ENCODE peak calls at places on chromosomes 13 and 19, in four cellular contexts. D, U, T and I are unnamed samples.

GRCh38 chr13:53200498-53201453 is 172.2 kb downstream of the OLFM4 start:
- DNase-seq in D (peak; percentile 34), U (no peak), T (peak; percentile 53), I (peak; percentile 79)

GRCh38 chr13:98275711-98276171 is 98.7 kb upstream of the RNF113B start:
- DNase-seq in D (no peak), U (no peak), T (no peak), I (no peak)

GRCh38 chr13:100473087-100473486 is 115.5 kb downstream of the GGACT start:
- DNase-seq in D (no peak), U (no peak), T (no peak), I (no peak)

GRCh38 chr19:40650749-40651305 is 39.6 kb downstream of the NUMBL start:
- DNase-seq in D (no peak), U (no peak), T (peak; percentile 48), I (no peak)

GRCh38 chr19:662207-662961 is 630 bp downstream of the RNF126 start:
- DNase-seq in D (no peak), U (peak; percentile 71), T (peak; percentile 50), I (peak; percentile 59)

GRCh38 chr19:38425810-38426466 is at the start of gene RASGRP4:
- DNase-seq in D (no peak), U (peak; percentile 57), T (peak; percentile 57), I (peak; percentile 28)

GRCh38 chr13:46170687-46171086 is 11.3 kb downstream of the LCP1 start:
- DNase-seq in D (no peak), U (no peak), T (no peak), I (no peak)

GRCh38 chr13:59677966-59678814 is 485.5 kb downstream of the DIAPH3 start:
- DNase-seq in D (no peak), U (no peak), T (no peak), I (peak; percentile 20)

GRCh38 chr19:28482221-28482620 is 730.7 kb downstream of the UQCRFS1 start:
- DNase-seq in D (no peak), U (no peak), T (no peak), I (no peak)

GRCh38 chr19:56069642-56070041 is 51.5 kb downstream of the ZNF787 start:
- DNase-seq in D (no peak), U (no peak), T (no peak), I (no peak)

GRCh38 chr13:113672002-113672651 is 5.1 kb downstream of the GRK1 start:
- DNase-seq in D (no peak), U (peak; percentile 39), T (no peak), I (no peak)

GRCh38 chr13:75329723-75330122 is 152.2 kb downstream of the TBC1D4 start:
- DNase-seq in D (no peak), U (peak; percentile 55), T (no peak), I (no peak)

GRCh38 chr19:3725640-3726310 is 17.6 kb downstream of the TJP3 start:
- DNase-seq in D (no peak), U (no peak), T (no peak), I (peak; percentile 93)

GRCh38 chr13:77511552-77511951 is 24.0 kb upstream of the SCEL start:
- DNase-seq in D (no peak), U (no peak), T (no peak), I (no peak)

GRCh38 chr13:94667190-94667589 is 45.2 kb downstream of the SOX21 start:
- DNase-seq in D (no peak), U (no peak), T (no peak), I (no peak)

GRCh38 chr13:21359855-21360254 is 99.2 kb downstream of the ZDHHC20 start:
- DNase-seq in D (no peak), U (no peak), T (no peak), I (no peak)

DNA sequence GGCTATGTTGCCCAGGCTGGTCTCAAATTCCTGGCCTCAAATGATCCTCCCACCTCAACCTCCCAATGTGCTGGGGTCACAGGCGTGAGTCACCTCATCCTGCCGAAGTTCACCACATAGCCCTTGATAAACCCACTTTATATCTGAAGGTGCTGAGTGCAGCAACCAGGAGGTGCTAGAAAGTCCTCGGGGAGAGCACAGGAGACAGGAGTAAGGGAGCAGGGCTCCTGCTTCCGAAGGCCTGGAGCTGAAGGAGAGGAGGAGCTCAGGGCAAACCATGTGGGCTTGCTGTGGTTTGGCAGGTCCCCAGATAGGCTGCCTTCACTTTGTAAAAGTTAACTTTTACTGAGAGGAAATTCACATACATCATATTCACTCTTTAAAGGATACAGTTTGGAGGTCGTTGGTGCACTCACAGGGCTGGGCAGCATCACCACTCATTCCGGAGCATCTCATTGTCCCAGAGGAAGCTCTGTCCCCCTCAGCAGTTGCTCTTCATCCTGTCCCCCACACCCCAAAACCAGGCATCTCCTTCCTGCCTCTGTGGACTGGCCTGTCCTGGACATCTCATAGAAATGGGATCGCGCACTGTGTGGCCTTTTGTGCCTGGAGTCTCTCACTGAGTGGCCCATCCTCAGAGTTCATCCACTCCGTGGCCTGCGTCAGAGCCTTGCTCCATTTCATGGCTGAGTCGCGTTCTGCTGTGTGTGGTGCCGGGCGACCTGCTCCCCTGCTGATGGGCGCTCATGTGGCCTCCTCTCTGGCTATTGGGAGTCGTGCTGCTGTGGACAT is 49.5 kb downstream of the KDM4B start:
- DNase-seq in D (no peak), U (no peak), T (no peak), I (no peak)
- H3K4me1 ChIP-seq in D (peaks cover 15% of the 10 kb centered on the region), U (no peaks in the 10 kb centered on the region), T (peaks cover 14% of the 10 kb centered on the region), I (no peaks in the 10 kb centered on the region)

GRCh38 chr13:31018511-31018910 is 86.1 kb downstream of the TEX26 start:
- DNase-seq in D (no peak), U (no peak), T (no peak), I (no peak)

GRCh38 chr13:31027136-31027535 is 94.7 kb downstream of the TEX26 start:
- DNase-seq in D (no peak), U (no peak), T (no peak), I (no peak)

GRCh38 chr13:31022491-31022890 is 90.0 kb downstream of the TEX26 start:
- DNase-seq in D (no peak), U (no peak), T (no peak), I (no peak)

GRCh38 chr13:31020996-31021395 is 88.5 kb downstream of the TEX26 start:
- DNase-seq in D (no peak), U (no peak), T (no peak), I (no peak)

GRCh38 chr13:31023126-31023525 is 90.7 kb downstream of the TEX26 start:
- DNase-seq in D (no peak), U (no peak), T (no peak), I (no peak)
- TF ChIP-seq POLR2A in D (no peak), U (no peak), T (no peak), I (no peak)

DNA sequence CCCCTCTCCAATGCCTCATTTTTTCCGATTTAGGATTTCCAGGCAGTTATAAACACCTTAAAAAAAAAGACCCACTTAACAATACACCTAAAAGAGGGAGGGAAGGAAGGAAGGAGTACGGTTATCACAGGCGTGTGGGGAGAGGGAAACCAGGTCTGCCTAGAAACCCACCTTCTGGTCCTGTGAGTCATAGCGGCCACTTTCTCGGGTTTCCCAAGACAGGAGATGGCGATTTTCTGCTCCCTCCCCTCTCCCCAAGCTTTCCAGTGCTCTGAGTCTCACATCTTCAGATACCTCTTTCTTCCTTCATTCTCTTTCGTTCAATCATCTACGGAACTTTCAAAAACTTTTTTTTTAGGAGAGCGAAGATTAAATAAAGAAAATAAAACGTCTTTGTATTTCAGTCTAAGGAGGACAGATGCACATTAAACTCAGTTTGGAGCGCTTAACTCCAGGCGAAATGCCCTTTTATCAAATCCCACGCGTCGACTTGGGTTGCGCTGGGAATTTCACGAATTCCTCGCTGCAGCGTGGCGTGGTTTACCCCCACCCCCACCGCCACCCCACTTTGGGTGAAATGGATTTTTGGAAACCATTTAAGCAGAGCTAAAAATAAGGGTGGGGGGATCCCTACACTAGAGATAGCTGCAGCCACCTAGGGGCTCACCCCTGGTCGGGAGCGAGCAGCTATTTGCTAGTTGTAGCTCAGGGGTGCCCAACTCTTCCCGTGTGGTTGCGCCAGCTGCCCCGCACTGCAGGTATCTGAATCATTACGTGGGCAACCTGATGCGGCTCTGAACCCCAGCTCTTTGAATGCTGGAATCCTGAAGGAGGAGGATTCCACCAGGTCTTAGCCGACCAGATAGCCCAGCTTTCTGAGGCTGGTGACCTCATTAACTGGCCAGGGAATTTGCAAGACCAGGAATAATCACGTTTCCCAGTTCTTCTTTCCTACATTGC is 6.4 kb upstream of the TSHZ3 start:
- DNase-seq in D (no peak), U (no peak), T (no peak), I (no peak)
- H3K4me1 ChIP-seq in D (no peaks in the 10 kb centered on the region), U (no peaks in the 10 kb centered on the region), T (peaks cover 11% of the 10 kb centered on the region), I (peaks cover 16% of the 10 kb centered on the region)

GRCh38 chr13:76330756-76331155 is 555.4 kb downstream of the KCTD12 start:
- DNase-seq in D (no peak), U (no peak), T (no peak), I (no peak)
- TF ChIP-seq POLR2A in D (no peak), U (no peak), T (no peak), I (no peak)

DNA sequence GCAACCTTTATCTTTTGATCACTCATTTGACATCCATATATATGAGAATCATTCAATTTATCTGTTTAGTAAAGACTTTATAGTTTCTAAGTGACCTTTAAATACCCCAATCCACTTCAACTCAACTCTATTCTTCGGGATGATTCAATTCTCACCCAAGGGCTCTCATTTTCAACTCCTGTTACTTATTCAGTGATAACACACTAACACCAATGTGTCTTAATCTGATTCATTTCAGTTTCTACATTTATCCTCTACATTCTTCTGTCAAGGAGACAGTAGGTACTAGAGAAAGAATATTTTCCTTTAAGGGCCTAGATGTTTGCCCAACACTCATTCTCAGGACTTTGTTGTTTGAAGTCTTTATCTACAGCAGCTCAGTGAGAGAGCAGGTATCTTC is 7.1 kb downstream of the ARGLU1 start:
- DNase-seq in D (no peak), U (no peak), T (no peak), I (no peak)
- H3K4me1 ChIP-seq in D (peaks cover 7% of the 10 kb centered on the region), U (peaks cover 14% of the 10 kb centered on the region), T (peaks cover 72% of the 10 kb centered on the region), I (peaks cover 51% of the 10 kb centered on the region)

GRCh38 chr19:49155830-49156346 is 692 bp upstream of the HRC start:
- DNase-seq in D (no peak), U (no peak), T (peak; percentile 82), I (no peak)
- TF ChIP-seq POLR2A in D (no peak), U (no peak), T (peak; percentile 72), I (no peak)